ENCODE peak calls at places on chromosomes 13 and 19, in four cellular contexts. J is GM23338, F is A549, W is SK-N-SH. M is an unnamed sample.

GRCh38 chr13:28385362-28385761 is 109.6 kb downstream of the FLT1 start:
- DNase-seq in W (no peak), J (no peak), F (no peak), M (no peak)

GRCh38 chr13:113565526-113566226 is 18.9 kb upstream of the TFDP1 start:
- DNase-seq in F (no peak), W (no peak), J (no peak), M (no peak)

GRCh38 chr13:101614491-101614890 is 162.0 kb downstream of the ITGBL1 start:
- DNase-seq in F (no peak), J (no peak), W (no peak), M (no peak)

GRCh38 chr13:96835591-96835990 is 158.7 kb downstream of the OXGR1 start:
- DNase-seq in F (no peak), J (no peak), W (no peak), M (no peak)

GRCh38 chr13:111251646-111252448 is 68.6 kb upstream of the TEX29 start:
- DNase-seq in W (peak), F (no peak), J (no peak), M (no peak)

GRCh38 chr13:41645313-41645712 is 188.0 kb downstream of the RGCC start:
- DNase-seq in F (no peak), W (no peak), J (no peak), M (no peak)

GRCh38 chr19:46383846-46384245 is 29.5 kb downstream of the CCDC8 start:
- DNase-seq in F (no peak), W (no peak), J (no peak), M (no peak)

GRCh38 chr19:1942078-1942933 is 1.3 kb downstream of the CSNK1G2 start:
- DNase-seq in J (peak), F (peak), W (peak), M (no peak)

GRCh38 chr13:41854758-41855157 is 106.2 kb downstream of the VWA8 start:
- DNase-seq in J (no peak), F (no peak), W (no peak), M (no peak)

GRCh38 chr19:7637374-7638256 is 705 bp downstream of the STXBP2 start:
- DNase-seq in W (no peak), F (peak), J (no peak), M (no peak)

GRCh38 chr13:59261928-59262488 is 901.7 kb downstream of the DIAPH3 start:
- DNase-seq in F (no peak), J (peak), W (no peak), M (no peak)

GRCh38 chr13:42547615-42548014 is 26.3 kb upstream of the TNFSF11 start:
- DNase-seq in F (no peak), J (no peak), W (no peak), M (no peak)

GRCh38 chr19:27793128-27793643 is 1419.8 kb downstream of the UQCRFS1 start:
- DNase-seq in J (peak), W (peak), F (peak), M (peak)

GRCh38 chr19:27793644-27794443 is 1419.1 kb downstream of the UQCRFS1 start:
- DNase-seq in F (peak), J (peak), W (peak), M (peak)

GRCh38 chr19:27796073-27796472 is 1416.9 kb downstream of the UQCRFS1 start:
- DNase-seq in W (no peak), J (no peak), F (no peak), M (no peak)

GRCh38 chr19:27795369-27795768 is 1417.6 kb downstream of the UQCRFS1 start:
- DNase-seq in J (no peak), W (no peak), F (no peak), M (no peak)

DNA sequence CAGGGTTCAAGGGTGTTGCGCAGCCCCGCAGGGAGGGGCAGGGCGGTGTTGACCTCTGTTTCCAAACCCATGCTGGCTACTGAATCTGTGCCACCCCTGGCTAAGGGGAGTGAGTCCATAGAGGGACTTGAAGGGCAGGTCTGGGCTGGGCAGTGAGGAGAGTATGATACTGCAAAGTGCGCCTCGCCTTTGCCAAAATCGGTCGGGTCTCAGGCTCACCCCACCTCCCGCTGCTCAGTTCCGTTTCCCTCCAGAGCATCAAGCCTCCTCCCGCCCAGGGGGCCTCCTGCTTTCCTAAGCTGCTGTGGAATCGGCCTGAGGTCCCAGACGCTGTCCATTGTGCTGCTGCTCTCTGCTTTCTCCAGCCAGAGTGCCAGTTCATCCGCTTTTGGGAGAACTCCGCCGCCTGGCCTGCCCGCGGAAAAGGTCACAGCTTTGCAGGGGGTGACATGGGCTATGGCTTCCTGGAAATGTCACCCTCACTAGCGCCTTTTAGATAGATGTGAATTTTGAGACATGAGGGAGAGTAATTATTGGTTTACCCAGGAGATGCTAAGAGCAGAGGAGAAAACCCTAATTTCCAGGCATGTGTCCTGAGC is 1418.4 kb downstream of the UQCRFS1 start:
- DNase-seq in F (no peak), W (no peak), J (peak), M (no peak)
- TF ChIP-seq REST in F (peak), W (peak), J (peak), M (peak)

GRCh38 chr13:50170447-50171037 is 155.3 kb downstream of the KCNRG start:
- DNase-seq in F (no peak), J (no peak), W (no peak), M (no peak)
- TF ChIP-seq CTCF in F (peak), J (no peak), W (peak), M (peak)

DNA sequence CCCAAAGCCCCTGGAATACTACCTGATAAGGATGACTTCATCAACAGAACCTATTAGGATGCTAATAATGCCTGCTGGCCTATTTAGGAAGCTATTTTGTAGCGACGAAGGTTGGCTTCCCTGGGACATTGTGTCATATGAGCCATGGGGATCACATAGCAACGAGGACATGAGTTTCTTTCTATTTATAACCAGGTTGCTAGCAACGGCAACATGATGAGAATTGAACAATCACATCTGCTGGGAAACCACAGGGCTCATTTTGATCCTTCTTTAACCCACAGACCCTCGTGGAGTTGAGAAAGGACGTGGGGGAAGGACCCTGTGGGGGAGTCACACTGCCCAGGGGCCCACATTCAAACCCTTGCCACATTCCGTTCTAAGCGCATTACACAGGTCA is 172.2 kb downstream of the COL4A1 start:
- DNase-seq in W (no peak), J (peak), F (no peak), M (no peak)
- TF ChIP-seq REST in W (no peak), J (no peak), F (no peak), M (no peak)

GRCh38 chr19:54391589-54392061 is 23.6 kb upstream of the TTYH1 start:
- DNase-seq in J (peak), F (no peak), W (no peak), M (no peak)
- TF ChIP-seq CTCF in J (peak), F (no peak), W (no peak), M (no peak)

GRCh38 chr13:44409595-44409994 is 36.0 kb downstream of the SERP2 start:
- DNase-seq in W (no peak), J (no peak), F (no peak), M (no peak)

GRCh38 chr13:44404261-44405139 is 30.9 kb downstream of the SERP2 start:
- DNase-seq in F (no peak), J (peak), W (peak), M (no peak)

GRCh38 chr13:44406617-44407016 is 33.0 kb downstream of the SERP2 start:
- DNase-seq in F (no peak), W (no peak), J (no peak), M (no peak)

GRCh38 chr13:44407891-44408290 is 34.3 kb downstream of the SERP2 start:
- DNase-seq in W (no peak), J (no peak), F (no peak), M (no peak)

GRCh38 chr13:44407379-44407778 is 33.8 kb downstream of the SERP2 start:
- DNase-seq in F (no peak), J (peak), W (no peak), M (no peak)
- TF ChIP-seq REST in F (no peak), J (no peak), W (no peak), M (no peak)

DNA sequence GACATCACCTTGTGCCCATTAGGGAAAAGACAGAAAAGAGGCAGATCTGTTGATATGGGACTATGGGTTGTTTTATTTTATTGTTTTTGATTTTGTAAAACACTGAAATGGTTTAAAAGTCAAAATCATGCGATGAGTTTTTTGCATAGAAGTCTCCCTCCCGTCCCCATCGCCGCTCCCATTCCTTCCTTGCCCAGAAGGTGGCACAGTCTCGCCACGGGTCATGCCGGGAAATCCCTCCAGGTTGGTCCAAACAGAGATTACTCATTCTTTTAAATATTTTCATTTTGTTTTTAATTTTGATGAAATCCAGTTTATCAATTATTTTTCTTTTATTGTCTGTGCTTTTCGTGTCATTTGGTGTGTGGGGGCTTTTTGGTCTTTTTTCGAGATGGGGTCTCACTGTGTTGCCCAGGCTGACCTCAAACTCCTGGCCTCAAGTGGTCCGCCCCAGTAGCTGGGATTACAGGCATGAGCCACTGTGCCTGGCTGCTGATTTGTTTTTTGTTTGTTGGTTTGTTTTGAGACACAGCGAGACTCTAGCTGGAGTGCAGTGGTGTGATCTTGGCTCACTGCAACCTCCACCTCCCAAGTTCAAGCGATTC is 9.2 kb downstream of the PGPEP1 start:
- DNase-seq in F (peak), J (peak), W (peak), M (no peak)
- TF ChIP-seq CTCF in F (peak), J (peak), W (peak), M (peak)

DNA sequence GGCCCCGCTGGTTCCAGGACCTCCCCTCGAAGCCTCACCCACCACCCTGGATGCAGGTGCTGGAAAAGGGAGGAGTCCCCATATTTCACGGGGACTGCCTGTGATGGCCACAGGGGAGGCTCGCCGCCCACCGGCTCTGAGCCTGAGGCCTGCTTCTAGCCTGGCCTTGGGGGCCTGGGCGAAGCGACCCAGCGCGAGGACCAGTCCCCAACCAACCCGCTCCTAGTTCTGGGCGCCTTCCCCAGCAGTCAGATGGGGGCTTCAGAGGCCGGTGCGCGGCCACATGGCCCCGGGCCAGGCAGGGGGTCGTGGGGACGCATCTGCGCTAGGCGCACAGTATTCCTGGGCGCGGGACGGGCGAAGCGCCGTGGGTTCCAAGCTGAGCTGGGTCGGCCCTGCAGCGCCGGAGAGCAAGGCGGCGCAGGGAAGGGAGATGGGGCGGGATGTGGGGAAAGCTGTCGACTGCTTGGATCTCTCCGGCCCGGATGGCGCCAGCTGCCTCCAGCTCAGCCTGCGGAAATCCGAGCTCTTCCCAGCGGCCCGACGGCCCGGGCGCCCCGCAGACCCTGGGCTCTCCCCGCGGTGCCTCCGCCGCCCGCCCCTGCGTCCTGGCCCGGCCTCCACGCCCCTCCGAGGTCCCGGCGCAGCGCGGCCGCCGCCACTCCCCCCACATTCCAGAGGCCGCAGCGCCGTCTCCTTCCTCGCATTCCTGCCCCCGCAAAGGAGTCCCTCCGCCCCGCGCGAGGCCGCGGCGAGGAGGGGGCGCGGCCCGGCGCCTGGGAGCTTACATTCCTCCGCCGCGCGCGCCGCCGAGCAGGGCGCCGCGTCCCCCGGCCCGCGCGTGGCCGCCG is at the start of gene WTIP:
- DNase-seq in F (peak), J (peak), W (peak), M (no peak)
- TF ChIP-seq REST in F (no peak), J (no peak), W (no peak), M (peak)

M was measured in Panc1.